ENCODE peak calls at places on chromosome 11, in five cellular contexts. Y is brain pericyte, L is AG20443, D is GM23338, B is WTC11. E is an unnamed sample.
A peak's percentile ranks its signal among the peaks of the same experiment; 100 is the strongest.

GRCh38 chr11:20024172-20024935 is 135.9 kb downstream of the DBX1 start:
- DNase-seq in D (no peak), L (no peak), Y (no peak), B (no peak), E (no peak)

GRCh38 chr11:17972987-17973386 is 39.9 kb downstream of the SERGEF start:
- DNase-seq in B (peak; percentile 79), D (peak; percentile 92), L (peak; percentile 90), Y (peak; percentile 18), E (no peak)

GRCh38 chr11:110759972-110760381 is 47.7 kb upstream of the ARHGAP20 start:
- DNase-seq in B (no peak), L (no peak), Y (peak; percentile 31), D (no peak), E (no peak)

GRCh38 chr11:68338041-68338800 is 25.8 kb downstream of the LRP5 start:
- DNase-seq in L (peak; percentile 83), D (no peak), B (no peak), Y (peak; percentile 39), E (no peak)

GRCh38 chr11:46391578-46392420 is at the start of gene CHRM4:
- DNase-seq in D (peak; percentile 70), B (peak; percentile 69), Y (no peak), L (peak; percentile 60), E (no peak)

GRCh38 chr11:99066609-99067008 is 45.9 kb downstream of the CNTN5 start:
- DNase-seq in Y (no peak), L (no peak), B (no peak), D (peak; percentile 21), E (no peak)

GRCh38 chr11:10990160-10990559 is 132.3 kb upstream of the ZBED5 start:
- DNase-seq in Y (no peak), B (no peak), D (no peak), L (no peak), E (no peak)

GRCh38 chr11:75563978-75564552 is 2.0 kb downstream of the SERPINH1 start:
- DNase-seq in D (peak; percentile 91), Y (no peak), L (peak; percentile 81), B (peak; percentile 84), E (no peak)

GRCh38 chr11:88537613-88538012 is 200.1 kb upstream of the CTSC start:
- DNase-seq in D (no peak), B (no peak), L (no peak), Y (no peak), E (no peak)

GRCh38 chr11:76782526-76783293 is 446 bp upstream of the TSKU start:
- DNase-seq in L (peak; percentile 95), D (peak; percentile 98), B (peak; percentile 95), Y (peak; percentile 95), E (peak; percentile 98)

GRCh38 chr11:58613228-58613627 is 9.2 kb upstream of the CNTF start:
- DNase-seq in D (no peak), Y (no peak), L (no peak), B (no peak), E (no peak)

GRCh38 chr11:86592659-86593451 is 79.6 kb downstream of the ME3 start:
- DNase-seq in Y (no peak), B (no peak), D (no peak), L (peak; percentile 37), E (no peak)